ENCODE peak calls at places on chromosomes 16 and 17, in four cellular contexts. E is fibroblast of the aortic adventitia, A is AG10803, L is HL-60. Y is an unnamed sample.
A peak's percentile ranks its signal among the peaks of the same experiment; 100 is the strongest.

GRCh38 chr16:11793840-11794239 is 3.2 kb downstream of the ZC3H7A start:
- DNase-seq in E (peak; percentile 27), A (no peak), L (no peak), Y (no peak)

GRCh38 chr17:15469260-15469659 is 1.8 kb upstream of the CDRT4 start:
- DNase-seq in E (peak; percentile 48), A (no peak), L (no peak), Y (no peak)

GRCh38 chr17:76444518-76445311 is 8.2 kb downstream of the UBE2O start:
- DNase-seq in E (peak; percentile 33), A (no peak), L (no peak), Y (no peak)

GRCh38 chr17:71821512-71821911 is 299.3 kb upstream of the SOX9 start:
- DNase-seq in E (no peak), A (no peak), L (no peak), Y (no peak)

GRCh38 chr16:84062734-84063640 is 20.4 kb upstream of the SLC38A8 start:
- DNase-seq in E (peak; percentile 85), A (peak; percentile 69), L (peak; percentile 43), Y (peak; percentile 90)

GRCh38 chr17:17043668-17044226 is 1.5 kb downstream of the MPRIP start:
- DNase-seq in E (peak; percentile 28), A (no peak), L (no peak), Y (peak; percentile 38)

GRCh38 chr16:85312642-85313540 is 200.6 kb upstream of the CIBAR2 start:
- DNase-seq in E (no peak), A (no peak), L (no peak), Y (peak; percentile 63)

GRCh38 chr16:25544294-25544693 is 147.5 kb upstream of the HS3ST4 start:
- DNase-seq in E (no peak), A (no peak), L (no peak), Y (no peak)

GRCh38 chr16:9260665-9261064 is 169.2 kb downstream of the HAPSTR1 start:
- DNase-seq in E (no peak), A (no peak), L (no peak), Y (no peak)

GRCh38 chr17:30309591-30309990 is 17.8 kb upstream of the BLMH start:
- DNase-seq in E (peak; percentile 72), A (peak; percentile 36), L (no peak), Y (no peak)

GRCh38 chr17:34261568-34261967 is 6.5 kb downstream of the CCL2 start:
- DNase-seq in E (no peak), A (no peak), L (no peak), Y (no peak)

GRCh38 chr16:84955427-84955826 is 55.9 kb downstream of the ZDHHC7 start:
- DNase-seq in E (no peak), A (no peak), L (no peak), Y (no peak)

GRCh38 chr17:6574689-6575595 is 18.6 kb upstream of the PITPNM3 start:
- DNase-seq in E (peak; percentile 52), A (peak; percentile 65), L (peak; percentile 35), Y (peak; percentile 40)

GRCh38 chr17:15431766-15432165 is 35.7 kb downstream of the CDRT4 start:
- DNase-seq in E (no peak), A (no peak), L (no peak), Y (no peak)

GRCh38 chr17:46964315-46965265 is 14.5 kb downstream of the RPRML start:
- DNase-seq in E (peak; percentile 40), A (no peak), L (no peak), Y (peak; percentile 71)

GRCh38 chr16:72094266-72094610 is 591 bp downstream of the DHX38 start:
- DNase-seq in E (peak; percentile 13), A (peak; percentile 8), L (no peak), Y (no peak)

GRCh38 chr17:21058098-21058893 is 15.5 kb upstream of the USP22 start:
- DNase-seq in E (peak; percentile 34), A (peak; percentile 34), L (no peak), Y (no peak)

GRCh38 chr17:70130274-70130673 is 39.1 kb upstream of the KCNJ2 start:
- DNase-seq in E (no peak), A (no peak), L (no peak), Y (no peak)
- TF ChIP-seq CTCF in E (no peak), A (no peak), L (no peak), Y (no peak)

GRCh38 chr17:37797206-37797605 is 52.3 kb upstream of the HNF1B start:
- DNase-seq in E (peak; percentile 21), A (peak; percentile 87), L (no peak), Y (no peak)

GRCh38 chr17:37802061-37802460 is 57.2 kb upstream of the HNF1B start:
- DNase-seq in E (no peak), A (no peak), L (no peak), Y (no peak)

GRCh38 chr17:37801131-37801530 is 56.3 kb upstream of the HNF1B start:
- DNase-seq in E (no peak), A (no peak), L (no peak), Y (peak; percentile 30)

DNA sequence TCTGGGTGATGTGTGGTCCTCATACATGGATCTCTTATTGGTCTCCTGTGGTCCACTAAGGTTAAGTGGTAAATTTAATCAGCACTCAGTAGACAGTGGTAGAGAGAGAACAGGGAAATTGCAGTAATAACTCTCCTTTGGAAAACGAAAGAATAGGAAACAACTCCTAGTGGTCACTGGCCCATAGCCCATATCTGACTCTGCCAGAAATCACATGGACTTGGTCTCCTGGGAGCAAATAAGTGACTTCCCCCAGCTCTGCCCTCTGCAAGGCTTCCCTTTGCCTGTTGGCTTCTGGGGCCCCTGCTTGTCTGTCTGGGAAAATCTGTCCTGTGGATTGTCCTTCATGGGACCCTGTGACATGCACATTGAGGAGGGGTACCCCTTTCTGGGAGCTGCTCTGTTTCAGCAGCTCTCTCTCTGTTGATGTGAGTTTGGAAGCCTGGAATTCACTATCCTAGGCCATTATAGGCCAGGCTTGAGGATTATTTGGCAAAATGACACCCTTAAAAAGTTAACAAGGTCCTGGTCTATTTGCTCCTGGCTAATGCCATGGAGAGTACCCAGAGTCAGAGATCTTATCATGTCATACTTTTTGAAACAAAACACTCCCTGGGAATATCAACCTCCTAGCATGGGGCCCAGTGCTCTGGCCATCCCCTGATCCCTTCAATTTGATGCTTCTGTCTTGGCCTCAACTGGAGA is 58.0 kb upstream of the HNF1B start:
- DNase-seq in E (peak; percentile 71), A (peak; percentile 89), L (no peak), Y (no peak)
- TF ChIP-seq CTCF in E (no peak), A (no peak), L (no peak), Y (no peak)

GRCh38 chr16:73739049-73739769 is 557.4 kb upstream of the PSMD7 start:
- DNase-seq in E (no peak), A (no peak), L (no peak), Y (no peak)

GRCh38 chr16:73747328-73747727 is 549.3 kb upstream of the PSMD7 start:
- DNase-seq in E (no peak), A (no peak), L (no peak), Y (no peak)

GRCh38 chr16:73746554-73746953 is 550.1 kb upstream of the PSMD7 start:
- DNase-seq in E (no peak), A (no peak), L (no peak), Y (no peak)

DNA sequence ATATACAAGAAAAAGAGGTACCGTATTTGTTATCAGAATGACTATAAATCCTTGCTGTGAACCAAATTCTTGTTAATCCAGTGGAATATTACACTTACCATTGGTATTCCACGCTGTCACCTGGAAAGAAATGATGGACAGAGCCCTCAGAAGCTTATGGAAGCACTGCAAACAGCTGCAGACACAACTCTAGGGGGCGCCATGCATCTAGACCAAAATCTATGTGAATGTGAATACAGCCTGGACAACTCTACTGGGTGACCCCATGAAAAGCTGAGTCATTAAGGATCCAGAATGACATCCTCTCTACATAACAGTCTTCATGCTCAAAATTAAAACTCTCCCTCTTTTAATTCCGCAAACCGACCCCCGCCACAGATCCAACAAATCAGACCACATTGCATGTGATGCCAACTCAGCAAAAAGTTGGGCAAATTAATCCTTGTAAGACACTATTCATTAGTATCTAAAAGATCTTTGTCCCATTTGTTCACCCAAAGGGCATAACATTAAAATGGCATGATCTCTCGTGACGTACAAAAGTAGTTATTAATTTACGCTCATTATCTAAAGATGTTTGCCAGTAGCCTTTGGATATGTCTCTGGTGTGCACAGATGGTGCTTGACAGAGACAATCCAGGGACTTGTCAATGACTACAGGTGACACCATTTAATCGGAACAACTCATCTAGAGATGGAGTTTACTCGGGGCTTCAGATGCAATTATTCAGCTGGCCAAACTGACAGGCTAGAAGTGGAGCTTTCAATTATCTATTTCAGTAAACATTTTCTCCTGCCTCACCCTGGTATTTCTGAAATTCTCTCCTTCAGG is 552.7 kb upstream of the PSMD7 start:
- DNase-seq in E (no peak), A (no peak), L (no peak), Y (no peak)
- TF ChIP-seq CTCF in E (no peak), A (no peak), L (no peak), Y (peak; percentile 12)

GRCh38 chr17:28743243-28744103 is at the start of gene TRAF4:
- DNase-seq in E (peak; percentile 84), A (peak; percentile 92), L (peak; percentile 73), Y (peak; percentile 87)
- TF ChIP-seq CTCF in E (peak; percentile 27), A (peak; percentile 28), L (no peak), Y (no peak)

DNA sequence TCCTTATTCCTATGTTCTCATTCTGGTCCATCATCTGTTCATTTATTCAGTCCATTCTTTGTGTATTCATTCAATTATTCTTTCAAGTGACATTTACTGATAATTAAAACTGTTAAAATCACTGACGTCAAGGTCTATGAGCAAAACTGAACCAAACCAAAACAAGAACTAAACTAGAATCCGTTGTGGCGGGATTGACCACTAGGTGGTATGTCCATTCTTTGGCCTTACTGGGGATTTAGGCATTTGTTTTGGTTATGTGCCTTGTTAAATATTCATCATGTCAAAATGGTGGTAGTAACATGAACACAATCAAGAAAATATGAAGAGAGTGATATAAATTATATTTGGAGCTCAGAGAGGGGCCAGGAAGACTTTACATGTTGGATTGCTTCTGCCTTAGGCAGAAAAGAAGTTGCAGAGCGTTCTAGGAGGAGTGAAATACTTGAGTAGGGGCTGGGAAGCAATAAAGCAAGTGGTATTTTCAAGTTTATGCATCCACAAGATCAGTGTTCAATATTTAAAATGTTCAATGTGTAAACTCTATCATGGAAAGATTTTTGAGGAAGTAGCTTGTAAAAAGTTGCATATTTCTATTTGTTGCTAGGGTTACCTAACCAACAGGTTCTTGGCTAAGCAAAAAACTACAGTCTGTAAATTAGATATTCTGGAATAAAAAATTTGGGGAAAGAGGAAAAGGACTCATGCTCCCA is 129.0 kb downstream of the CDH13 start:
- DNase-seq in E (no peak), A (peak; percentile 20), L (no peak), Y (no peak)
- TF ChIP-seq CTCF in E (peak; percentile 36), A (no peak), L (no peak), Y (peak; percentile 39)

Y was measured in nephron progenitor cell.